ENCODE peak calls at places on chromosomes 4 and X, in five cellular contexts. V is progenitor cell of endocrine pancreas, R is breast epithelium, P is RWPE1, Z is neural progenitor cell. J is an unnamed sample.
A peak's percentile ranks its signal among the peaks of the same experiment; 100 is the strongest.

GRCh38 chr4:110512901-110513300 is 36.9 kb downstream of the ENPEP start:
- DNase-seq in V (no peak), R (no peak), P (no peak), Z (no peak), J (no peak)

GRCh38 chr4:173182403-173182802 is 13.8 kb downstream of the GALNT7 start:
- DNase-seq in V (no peak), R (no peak), P (peak; percentile 71), Z (no peak), J (no peak)

GRCh38 chrX:39212456-39212855 is 411.2 kb downstream of the MID1IP1 start:
- DNase-seq in V (no peak), R (no peak), P (peak; percentile 23), Z (no peak), J (no peak)

GRCh38 chr4:145618210-145618911 is 824 bp upstream of the MMAA start:
- DNase-seq in V (no peak), R (no peak), P (peak; percentile 13), Z (peak; percentile 4), J (no peak)

GRCh38 chrX:42396136-42396535 is 381.8 kb downstream of the PPP1R2C start:
- DNase-seq in V (no peak), R (no peak), P (no peak), Z (no peak), J (no peak)

GRCh38 chr4:113331811-113332210 is 282.4 kb downstream of the ANK2 start:
- DNase-seq in V (no peak), R (no peak), P (no peak), Z (no peak), J (no peak)

GRCh38 chr4:185868983-185869938 is 57.3 kb upstream of the SORBS2 start:
- DNase-seq in V (no peak), R (no peak), P (no peak), Z (no peak), J (no peak)

GRCh38 chr4:113781439-113782040 is 20.0 kb upstream of the CAMK2D start:
- DNase-seq in V (no peak), R (no peak), P (peak; percentile 12), Z (peak; percentile 14), J (no peak)

GRCh38 chr4:83618431-83618830 is 82.5 kb downstream of the GPAT3 start:
- DNase-seq in V (no peak), R (no peak), P (peak; percentile 81), Z (no peak), J (no peak)

GRCh38 chr4:184447664-184448063 is 26.7 kb downstream of the IRF2 start:
- DNase-seq in V (no peak), R (no peak), P (no peak), Z (no peak), J (no peak)

GRCh38 chr4:147430111-147430510 is 50.8 kb upstream of the EDNRA start:
- DNase-seq in V (no peak), R (no peak), P (no peak), Z (no peak), J (no peak)

GRCh38 chrX:7254144-7254543 is 106.2 kb upstream of the PUDP start:
- DNase-seq in V (no peak), R (no peak), P (no peak), Z (no peak), J (no peak)

GRCh38 chr4:112519689-112520597 is 4.0 kb upstream of the NEUROG2 start:
- DNase-seq in V (no peak), R (no peak), P (no peak), Z (peak; percentile 81), J (no peak)

GRCh38 chr4:37392540-37393255 is 148.2 kb downstream of the NWD2 start:
- DNase-seq in V (no peak), R (no peak), P (peak; percentile 13), Z (peak; percentile 5), J (no peak)

GRCh38 chr4:153943738-153944415 is 155.0 kb upstream of the SFRP2 start:
- DNase-seq in V (no peak), R (no peak), P (no peak), Z (no peak), J (no peak)

GRCh38 chr4:153950100-153950979 is 161.5 kb upstream of the SFRP2 start:
- DNase-seq in V (no peak), R (no peak), P (no peak), Z (no peak), J (no peak)

GRCh38 chr4:153945704-153946103 is 156.8 kb upstream of the SFRP2 start:
- DNase-seq in V (no peak), R (no peak), P (no peak), Z (no peak), J (no peak)

GRCh38 chr4:153947998-153948397 is 159.1 kb upstream of the SFRP2 start:
- DNase-seq in V (no peak), R (no peak), P (no peak), Z (no peak), J (no peak)

DNA sequence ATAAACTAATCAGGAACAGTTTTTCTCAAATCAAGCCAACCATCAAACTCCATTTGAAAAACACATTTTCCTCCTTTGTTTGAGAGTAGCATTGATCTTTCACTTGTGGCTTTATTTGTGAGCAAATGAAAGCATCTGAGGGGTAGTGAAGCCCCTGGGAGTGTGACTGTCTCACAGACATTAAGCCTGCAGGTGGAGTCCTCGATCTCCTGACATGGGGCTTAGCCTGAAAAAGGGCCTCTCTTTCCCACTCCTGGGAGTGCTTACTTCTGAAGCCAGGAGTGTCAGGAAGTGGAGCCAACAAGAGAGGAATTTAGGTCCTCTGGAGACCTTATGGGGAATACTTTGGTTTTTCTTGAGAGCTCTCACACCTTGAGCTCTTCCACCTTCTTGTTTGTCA is 158.2 kb upstream of the SFRP2 start:
- DNase-seq in V (no peak), R (no peak), P (no peak), Z (no peak), J (no peak)
- TF ChIP-seq CTCF in V (no peak), R (no peak), P (no peak), Z (no peak), J (no peak)

DNA sequence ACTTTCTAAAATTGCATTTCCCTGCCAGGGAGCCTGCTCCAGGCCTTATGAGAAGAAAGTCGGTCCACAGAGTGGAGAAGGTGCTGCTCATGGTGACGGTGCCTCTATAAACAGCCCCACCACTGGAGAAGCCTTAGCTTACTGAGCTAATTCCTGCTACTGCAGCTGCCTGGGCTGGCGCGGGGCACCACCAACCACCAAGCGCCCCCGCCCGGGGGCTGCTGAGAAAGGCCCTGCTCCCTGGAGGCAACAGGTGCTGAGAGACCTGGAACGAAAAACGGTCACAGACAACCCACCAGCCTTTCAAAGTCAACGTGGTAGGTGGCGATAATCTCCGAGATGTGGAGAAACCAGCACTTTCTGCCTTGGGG is 2.9 kb downstream of the HCFC1 start:
- DNase-seq in V (no peak), R (no peak), P (no peak), Z (peak; percentile 52), J (no peak)
- TF ChIP-seq CTCF in V (peak; percentile 20), R (no peak), P (no peak), Z (no peak), J (no peak)

GRCh38 chrX:124103966-124104365 is 142.5 kb downstream of the STAG2 start:
- DNase-seq in V (no peak), R (no peak), P (no peak), Z (no peak), J (no peak)

GRCh38 chrX:124093222-124093621 is 131.7 kb downstream of the STAG2 start:
- DNase-seq in V (no peak), R (no peak), P (no peak), Z (no peak), J (no peak)

GRCh38 chrX:124097116-124097515 is 135.6 kb downstream of the STAG2 start:
- DNase-seq in V (no peak), R (no peak), P (no peak), Z (no peak), J (no peak)

DNA sequence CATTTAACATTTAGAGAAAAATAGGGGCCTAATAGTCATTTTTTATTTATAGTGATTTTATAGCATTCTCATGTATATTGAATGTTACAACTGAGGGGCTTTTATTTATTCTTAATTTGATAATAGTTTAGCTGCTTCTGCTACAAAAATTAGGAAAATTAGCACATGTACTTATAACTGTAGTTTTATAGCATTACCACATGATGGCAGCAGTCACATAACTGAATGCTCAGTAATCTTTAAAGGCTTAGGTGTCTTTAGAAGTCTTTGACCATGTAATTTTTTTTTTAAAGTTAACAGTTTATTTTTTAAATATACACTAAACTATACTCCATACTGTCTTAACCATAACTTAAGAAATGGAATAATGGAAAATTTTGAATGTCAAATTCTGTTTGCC is 136.6 kb downstream of the STAG2 start:
- DNase-seq in V (no peak), R (no peak), P (peak; percentile 0), Z (peak; percentile 39), J (no peak)
- TF ChIP-seq CTCF in V (peak; percentile 70), R (no peak), P (peak; percentile 56), Z (peak; percentile 62), J (no peak)

DNA sequence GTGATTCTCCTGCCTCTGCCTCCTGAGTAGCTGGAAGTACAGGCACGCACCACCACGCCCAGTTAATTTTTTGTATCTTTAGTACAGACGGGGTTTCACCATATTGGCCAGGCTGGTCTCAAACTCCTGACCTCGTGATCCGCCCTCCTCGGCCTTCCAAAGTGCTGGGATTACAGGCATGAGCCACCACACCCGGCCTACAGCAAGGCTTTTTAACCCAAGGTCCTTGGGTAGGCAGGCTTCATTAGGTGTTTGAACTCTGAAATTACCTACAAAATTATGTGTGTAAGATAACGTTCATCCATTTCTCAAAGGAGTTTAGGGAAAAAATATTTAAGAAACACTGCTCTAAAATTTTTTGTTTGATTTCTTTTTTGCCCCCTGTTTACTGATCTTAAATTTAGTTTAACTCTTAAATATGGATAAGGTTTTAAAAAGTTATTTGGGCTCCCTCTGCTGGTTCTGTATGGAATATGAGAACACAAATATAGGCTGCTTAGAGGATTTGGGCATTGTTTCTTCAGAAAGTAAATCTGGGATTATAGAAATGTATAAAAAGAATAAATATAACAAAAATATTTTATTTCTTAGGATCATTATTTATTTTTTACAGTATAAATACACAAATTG is 92.8 kb downstream of the CBR4 start:
- DNase-seq in V (no peak), R (no peak), P (peak; percentile 40), Z (peak; percentile 35), J (no peak)
- TF ChIP-seq CTCF in V (peak; percentile 79), R (peak; percentile 60), P (peak; percentile 66), Z (peak; percentile 72), J (no peak)

DNA sequence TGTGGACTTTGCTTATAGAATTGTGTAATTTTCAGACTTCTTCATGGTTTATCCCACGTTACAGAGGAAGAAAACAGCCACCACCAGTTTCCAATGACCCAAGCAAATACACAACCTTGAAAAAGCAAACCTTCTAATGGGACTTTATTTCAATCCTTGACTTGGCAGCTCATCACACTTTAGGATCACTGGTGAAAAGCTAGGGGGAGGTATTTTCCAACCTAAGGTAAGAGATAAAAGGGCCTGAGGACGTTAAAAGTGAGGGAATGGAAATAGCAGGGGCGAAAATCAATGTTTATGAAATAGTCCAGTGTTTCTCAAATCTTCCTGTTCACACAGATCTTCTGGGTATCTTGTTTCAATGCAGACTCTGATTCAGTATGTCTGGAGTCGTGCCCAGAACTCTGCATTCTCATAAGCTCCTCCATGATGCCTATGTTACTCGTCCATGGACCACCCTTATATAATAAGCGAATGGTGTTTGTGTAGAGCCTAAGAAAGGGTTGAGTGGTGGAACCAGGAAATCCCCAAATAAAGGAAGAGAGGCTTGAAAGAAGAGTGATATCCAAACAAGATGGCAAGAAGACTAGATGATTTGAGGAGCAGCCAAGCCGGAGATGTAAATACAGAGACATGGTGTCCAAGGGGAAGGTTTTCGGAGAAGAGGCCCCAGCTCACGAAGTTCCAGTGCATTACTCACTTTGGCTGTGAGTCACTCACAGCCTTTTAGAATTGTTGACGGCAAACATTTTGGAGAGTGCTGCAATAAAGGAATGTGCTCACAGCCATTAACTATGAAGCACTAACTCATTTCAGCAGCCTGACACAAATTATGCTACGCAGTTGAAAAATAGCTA is 215.6 kb upstream of the PPARGC1A start:
- DNase-seq in V (no peak), R (no peak), P (peak; percentile 57), Z (no peak), J (no peak)
- TF ChIP-seq CTCF in V (no peak), R (no peak), P (no peak), Z (no peak), J (no peak)

J was measured in activated B cell treated with CpG ODN at 0.5 μM for 24 hours.